ENCODE peak calls at places on chromosomes 3 and 15, in nine cellular contexts. F, T, D, L, M, P, Y, S and E are unnamed samples.

GRCh38 chr15:76206325-76206976 is 104.8 kb downstream of the ETFA start:
- DNase-seq in F (peak; percentile 88), S (no peak), L (peak; percentile 89), Y (peak; percentile 57), D (peak; percentile 53), T (no peak), M (no peak), P (no peak), E (peak; percentile 75)

GRCh38 chr3:177483182-177483967 is 286.1 kb upstream of the TBL1XR1 start:
- DNase-seq in Y (no peak), P (no peak), S (no peak), M (no peak), D (no peak), T (no peak), F (no peak), L (no peak), E (peak; percentile 54)

GRCh38 chr3:155745795-155746550 is 1.1 kb upstream of the PLCH1 start:
- DNase-seq in T (no peak), S (no peak), P (no peak), M (no peak), D (no peak), L (peak; percentile 14), Y (no peak), F (peak; percentile 58), E (peak; percentile 79)

GRCh38 chr3:122560680-122561079 is 3.4 kb downstream of the PARP9 start:
- DNase-seq in T (peak; percentile 58), P (no peak), Y (peak; percentile 77), S (peak; percentile 26), M (no peak), F (peak; percentile 52), D (peak; percentile 81), L (peak; percentile 61), E (peak; percentile 90)

GRCh38 chr3:138197058-138197457 is 10.0 kb downstream of the ARMC8 start:
- DNase-seq in Y (peak; percentile 40), M (no peak), L (peak; percentile 33), D (peak; percentile 45), S (no peak), P (no peak), F (no peak), T (peak; percentile 31), E (no peak)

GRCh38 chr3:46497556-46498265 is at the start of gene RTP3:
- DNase-seq in F (no peak), M (no peak), S (no peak), Y (no peak), T (no peak), P (no peak), L (no peak), D (no peak), E (no peak)

GRCh38 chr15:59174846-59175831 is 31.5 kb upstream of the LDHAL6B start:
- DNase-seq in F (peak; percentile 64), M (no peak), Y (peak; percentile 88), L (peak; percentile 56), D (peak; percentile 88), T (peak; percentile 76), S (peak; percentile 38), P (no peak), E (peak; percentile 96)

GRCh38 chr3:38177175-38177574 is 11.8 kb downstream of the OXSR1 start:
- DNase-seq in P (no peak), F (no peak), M (no peak), Y (peak; percentile 23), D (no peak), L (no peak), S (no peak), T (no peak), E (no peak)

GRCh38 chr3:127349501-127350171 is 61.8 kb upstream of the PRR20G start:
- DNase-seq in T (no peak), M (no peak), F (no peak), Y (no peak), D (no peak), S (no peak), P (no peak), L (no peak), E (no peak)

GRCh38 chr3:40719660-40720287 is 195.0 kb downstream of the ZNF621 start:
- DNase-seq in P (no peak), F (no peak), L (peak; percentile 30), D (peak; percentile 36), M (no peak), T (no peak), S (no peak), Y (peak; percentile 19), E (peak; percentile 42)

GRCh38 chr15:93610944-93611343 is 521.9 kb upstream of the RGMA start:
- DNase-seq in Y (no peak), M (no peak), D (no peak), F (no peak), T (no peak), L (no peak), P (no peak), S (no peak), E (no peak)

GRCh38 chr3:79148786-79149185 is 619.0 kb downstream of the ROBO1 start:
- DNase-seq in Y (peak; percentile 38), D (peak; percentile 29), L (no peak), P (no peak), F (no peak), S (no peak), T (no peak), M (no peak), E (no peak)

GRCh38 chr3:71385040-71385685 is 198.4 kb downstream of the FOXP1 start:
- DNase-seq in P (no peak), T (no peak), F (no peak), S (no peak), D (no peak), L (no peak), M (no peak), Y (peak; percentile 49), E (no peak)

GRCh38 chr15:45454825-45455224 is 67.7 kb downstream of the SLC30A4 start:
- DNase-seq in Y (peak; percentile 98), L (peak; percentile 68), M (peak; percentile 65), D (peak; percentile 96), T (peak; percentile 80), F (no peak), P (peak; percentile 44), S (peak; percentile 66), E (peak; percentile 84)

GRCh38 chr3:156620901-156621300 is 53.5 kb upstream of the TIPARP start:
- DNase-seq in T (no peak), S (no peak), Y (no peak), F (no peak), M (no peak), P (no peak), L (no peak), D (peak; percentile 47), E (no peak)

GRCh38 chr15:73081321-73081958 is 29.2 kb downstream of the NEO1 start:
- DNase-seq in F (peak; percentile 17), M (no peak), P (no peak), L (peak; percentile 28), D (peak; percentile 78), S (no peak), T (peak; percentile 31), Y (peak; percentile 84), E (peak; percentile 64)

GRCh38 chr3:79421273-79421672 is 346.5 kb downstream of the ROBO1 start:
- DNase-seq in M (no peak), P (no peak), D (no peak), S (no peak), Y (no peak), T (no peak), F (no peak), L (no peak), E (no peak)

GRCh38 chr3:127822836-127823589 is 698 bp upstream of the MGLL start:
- DNase-seq in Y (peak; percentile 17), T (no peak), M (no peak), D (peak; percentile 22), L (peak; percentile 41), F (peak; percentile 84), P (no peak), S (peak; percentile 7), E (peak; percentile 56)

GRCh38 chr3:129371041-129371826 is 57.2 kb downstream of the EFCAB12 start:
- DNase-seq in F (peak; percentile 27), D (no peak), P (no peak), S (no peak), M (no peak), T (no peak), Y (no peak), L (no peak), E (no peak)

GRCh38 chr15:80609512-80609946 is 85.6 kb upstream of the ABHD17C start:
- DNase-seq in D (peak; percentile 54), P (no peak), M (no peak), S (no peak), F (no peak), T (no peak), L (no peak), Y (peak; percentile 77), E (no peak)

GRCh38 chr3:40267940-40268707 is 41.4 kb upstream of the EIF1B start:
- DNase-seq in L (no peak), T (no peak), S (no peak), P (no peak), M (no peak), Y (peak; percentile 27), D (no peak), F (peak; percentile 58), E (no peak)

GRCh38 chr3:8561365-8561764 is 59.7 kb downstream of the LMCD1 start:
- DNase-seq in T (no peak), Y (peak; percentile 93), S (no peak), L (no peak), F (no peak), M (no peak), D (peak; percentile 73), P (no peak), E (no peak)